ENCODE peak calls at places on chromosomes 4 and X, in four cellular contexts. N is ovary, V is heart left ventricle, H is mammary epithelial cell. J is an unnamed sample.

GRCh38 chr4:120052840-120053239 is 13.8 kb downstream of the MAD2L1 start:
- DNase-seq in N (no peak), V (peak; percentile 43), H (peak; percentile 29), J (peak; percentile 96)

GRCh38 chr4:123361195-123361861 is 35.3 kb upstream of the SPRY1 start:
- DNase-seq in N (no peak), V (peak; percentile 65), H (peak; percentile 31), J (peak; percentile 52)

GRCh38 chr4:6986067-6986780 is 56.9 kb upstream of the TADA2B start:
- DNase-seq in N (no peak), V (peak; percentile 63), H (peak; percentile 26), J (peak; percentile 84)

GRCh38 chr4:92012899-92013867 is 290.6 kb upstream of the GRID2 start:
- DNase-seq in N (no peak), V (no peak), H (no peak), J (no peak)

GRCh38 chr4:5215321-5215720 is 164.0 kb downstream of the STK32B start:
- DNase-seq in N (no peak), V (no peak), H (no peak), J (no peak)

GRCh38 chrX:74924449-74925209 is 623 bp downstream of the NEXMIF start:
- DNase-seq in N (peak; percentile 60), V (peak; percentile 33), H (peak; percentile 23), J (peak; percentile 5)

GRCh38 chr4:46123872-46124755 is at the start of gene GABRG1:
- DNase-seq in N (no peak), V (no peak), H (no peak), J (no peak)

GRCh38 chrX:72100824-72101351 is 30.8 kb downstream of the RTL5 start:
- DNase-seq in N (no peak), V (peak; percentile 49), H (no peak), J (no peak)

GRCh38 chrX:66030505-66031317 is 9.2 kb downstream of the VSIG4 start:
- DNase-seq in N (no peak), V (no peak), H (peak; percentile 3), J (peak; percentile 1)

GRCh38 chrX:74925210-74926088 is at the start of gene NEXMIF:
- DNase-seq in N (no peak), V (peak; percentile 27), H (no peak), J (no peak)

GRCh38 chr4:76198411-76199237 is 15.0 kb downstream of the SCARB2 start:
- DNase-seq in N (peak; percentile 62), V (peak; percentile 76), H (peak; percentile 71), J (peak; percentile 82)

GRCh38 chr4:112371361-112371760 is 74.2 kb downstream of the ALPK1 start:
- DNase-seq in N (no peak), V (no peak), H (no peak), J (no peak)

GRCh38 chr4:108172231-108172779 is 3.6 kb upstream of the LEF1 start:
- DNase-seq in N (peak; percentile 51), V (no peak), H (no peak), J (no peak)

GRCh38 chrX:49210406-49210805 is 10.4 kb upstream of the SYP start:
- DNase-seq in N (no peak), V (no peak), H (no peak), J (no peak)

GRCh38 chrX:38095971-38096529 is 89.7 kb downstream of the SYTL5 start:
- DNase-seq in N (no peak), V (no peak), H (peak; percentile 71), J (peak; percentile 5)

GRCh38 chrX:119667111-119667928 is 25.6 kb downstream of the SEPTIN6 start:
- DNase-seq in N (peak; percentile 56), V (peak; percentile 65), H (no peak), J (no peak)

GRCh38 chr4:185587444-185588161 is 52.3 kb upstream of the PDLIM3 start:
- DNase-seq in N (no peak), V (peak; percentile 84), H (no peak), J (no peak)

GRCh38 chr4:8690216-8690786 is 97.7 kb downstream of the CPZ start:
- DNase-seq in N (peak; percentile 17), V (no peak), H (no peak), J (no peak)

GRCh38 chr4:80335554-80336358 is at the start of gene CFAP299:
- DNase-seq in N (peak; percentile 89), V (peak; percentile 82), H (peak; percentile 90), J (peak; percentile 93)

GRCh38 chr4:168555437-168555836 is 58.6 kb downstream of the PALLD start:
- DNase-seq in N (no peak), V (no peak), H (no peak), J (no peak)

GRCh38 chr4:169412046-169412445 is 141.3 kb upstream of the SH3RF1 start:
- DNase-seq in N (no peak), V (no peak), H (peak; percentile 83), J (no peak)

GRCh38 chr4:67723949-67724348 is 23.0 kb upstream of the UBA6 start:
- DNase-seq in N (no peak), V (no peak), H (no peak), J (no peak)

GRCh38 chrX:123626962-123627361 is 105.9 kb downstream of the THOC2 start:
- DNase-seq in N (no peak), V (no peak), H (peak; percentile 14), J (peak; percentile 20)

GRCh38 chr4:112857461-112857860 is 192.0 kb upstream of the ANK2 start:
- DNase-seq in N (no peak), V (no peak), H (peak; percentile 95), J (peak; percentile 94)

GRCh38 chrX:21158678-21159077 is 215.5 kb upstream of the CNKSR2 start:
- DNase-seq in N (no peak), V (no peak), H (no peak), J (no peak)

GRCh38 chr4:163107754-163108153 is 58.9 kb downstream of the NAF1 start:
- DNase-seq in N (no peak), V (no peak), H (peak; percentile 2), J (peak; percentile 27)

GRCh38 chr4:94758700-94759399 is 1.1 kb downstream of the BMPR1B start:
- DNase-seq in N (peak; percentile 42), V (no peak), H (peak; percentile 36), J (peak; percentile 3)

GRCh38 chrX:40108959-40109287 is 11.2 kb upstream of the BCOR start:
- DNase-seq in N (peak; percentile 85), V (peak; percentile 84), H (peak; percentile 79), J (peak; percentile 51)

GRCh38 chrX:132413459-132413858 is 75.4 kb downstream of the MBNL3 start:
- DNase-seq in N (no peak), V (no peak), H (no peak), J (no peak)

GRCh38 chr4:129179276-129179675 is 83.3 kb downstream of the C4orf33 start:
- DNase-seq in N (no peak), V (no peak), H (no peak), J (no peak)

GRCh38 chrX:22165732-22166457 is 106.8 kb upstream of the CBLL2 start:
- DNase-seq in N (no peak), V (no peak), H (peak; percentile 16), J (peak; percentile 27)

GRCh38 chrX:22163306-22163705 is 109.4 kb upstream of the CBLL2 start:
- DNase-seq in N (no peak), V (no peak), H (no peak), J (no peak)

GRCh38 chrX:22159071-22159470 is 113.6 kb upstream of the CBLL2 start:
- DNase-seq in N (no peak), V (no peak), H (peak; percentile 31), J (peak; percentile 47)

GRCh38 chrX:22164770-22165388 is 107.8 kb upstream of the CBLL2 start:
- DNase-seq in N (no peak), V (no peak), H (peak; percentile 34), J (peak; percentile 6)
- H3K27ac ChIP-seq in N (no peak overlapping the region), V (no peak overlapping the region), H (no peak overlapping the region), J (no peak overlapping the region)

GRCh38 chrX:23805379-23805778 is 22.4 kb downstream of the SAT1 start:
- DNase-seq in N (no peak), V (no peak), H (no peak), J (no peak)

GRCh38 chrX:23803931-23804381 is 21.0 kb downstream of the SAT1 start:
- DNase-seq in N (no peak), V (peak; percentile 62), H (peak; percentile 84), J (peak; percentile 40)

GRCh38 chrX:23802431-23802830 is 19.5 kb downstream of the SAT1 start:
- DNase-seq in N (no peak), V (no peak), H (no peak), J (no peak)

GRCh38 chrX:23799469-23800065 is 16.6 kb downstream of the SAT1 start:
- DNase-seq in N (no peak), V (no peak), H (no peak), J (no peak)

GRCh38 chrX:23804578-23804977 is 21.6 kb downstream of the SAT1 start:
- DNase-seq in N (no peak), V (no peak), H (no peak), J (no peak)
- H3K27ac ChIP-seq in N (no peak overlapping the region), V (peak overlapping the region; percentile 81), H (peak overlapping the region; percentile 72), J (peak overlapping the region; percentile 68)

GRCh38 chr4:64402684-64403083 is 6.6 kb downstream of the TECRL start:
- DNase-seq in N (no peak), V (no peak), H (no peak), J (no peak)

GRCh38 chr4:64407000-64407399 is 2.2 kb downstream of the TECRL start:
- DNase-seq in N (no peak), V (no peak), H (no peak), J (no peak)

GRCh38 chr4:64409300-64409699 is at the start of gene TECRL:
- DNase-seq in N (no peak), V (no peak), H (no peak), J (no peak)

DNA sequence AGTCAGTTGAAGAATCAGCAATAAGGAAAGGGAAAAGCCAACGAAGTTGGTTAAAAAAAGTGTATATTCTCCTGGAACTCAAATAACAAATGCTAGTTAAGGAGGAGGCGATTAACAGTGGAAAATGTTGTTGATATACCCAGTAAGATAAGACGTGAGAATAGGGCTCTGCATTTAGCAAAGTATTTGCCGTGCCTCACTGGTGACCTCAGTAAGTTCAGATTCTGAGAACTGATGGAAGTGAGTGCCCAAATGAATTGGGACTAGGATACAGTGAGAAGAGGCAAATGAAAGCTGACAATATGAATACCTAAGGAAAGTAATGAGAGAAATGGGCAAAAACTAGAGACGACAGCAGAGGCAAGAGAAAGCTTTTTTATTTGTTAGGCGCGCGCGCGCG is 3.5 kb downstream of the TECRL start:
- DNase-seq in N (no peak), V (no peak), H (no peak), J (no peak)
- H3K27ac ChIP-seq in N (no peak overlapping the region), V (peak overlapping the region; percentile 82), H (no peak overlapping the region), J (no peak overlapping the region)

GRCh38 chrX:107700317-107700774 is 72.0 kb downstream of the PRPS1 start:
- DNase-seq in N (no peak), V (no peak), H (peak; percentile 56), J (no peak)
- H3K27ac ChIP-seq in N (no peak overlapping the region), V (no peak overlapping the region), H (peak overlapping the region; percentile 19), J (no peak overlapping the region)

GRCh38 chr4:153838564-153838963 is 49.7 kb upstream of the SFRP2 start:
- DNase-seq in N (no peak), V (no peak), H (no peak), J (no peak)
- H3K27ac ChIP-seq in N (no peak overlapping the region), V (no peak overlapping the region), H (no peak overlapping the region), J (no peak overlapping the region)